ENCODE peak calls at places on chromosome 21, in four cellular contexts. R, E, A and F are unnamed samples.

GRCh38 chr21:45381865-45382697 is 22.9 kb upstream of the COL18A1 start:
- DNase-seq in A (no peak), E (no peak), R (no peak), F (no peak)

GRCh38 chr21:42583992-42584641 is 69.3 kb upstream of the PDE9A start:
- DNase-seq in R (no peak), E (no peak), A (no peak), F (no peak)

GRCh38 chr21:32519945-32520884 is 65.1 kb downstream of the TCP10L start:
- DNase-seq in R (no peak), A (no peak), E (no peak), F (no peak)

GRCh38 chr21:41333752-41334151 is 17.2 kb downstream of the FAM3B start:
- DNase-seq in R (no peak), A (no peak), E (no peak), F (no peak)

GRCh38 chr21:28975401-28975800 is 17.3 kb downstream of the LTN1 start:
- DNase-seq in R (no peak), A (peak), E (no peak), F (no peak)

GRCh38 chr21:45102391-45102932 is 28.1 kb downstream of the ADARB1 start:
- DNase-seq in A (peak), R (no peak), E (no peak), F (no peak)

GRCh38 chr21:18499761-18500376 is 96.3 kb upstream of the TMPRSS15 start:
- DNase-seq in A (peak), R (no peak), E (no peak), F (no peak)

GRCh38 chr21:28725396-28725795 is 267.3 kb downstream of the LTN1 start:
- DNase-seq in E (no peak), R (no peak), A (no peak), F (no peak)

GRCh38 chr21:45036630-45037029 is 37.8 kb upstream of the ADARB1 start:
- DNase-seq in E (no peak), R (no peak), A (no peak), F (no peak)

GRCh38 chr21:42198949-42199348 is 20.0 kb upstream of the ABCG1 start:
- DNase-seq in E (no peak), A (no peak), R (no peak), F (no peak)

GRCh38 chr21:18041012-18041411 is 203.6 kb upstream of the CHODL start:
- DNase-seq in E (no peak), R (no peak), A (peak), F (no peak)

GRCh38 chr21:39082656-39083376 is 100.4 kb downstream of the PSMG1 start:
- DNase-seq in A (no peak), E (no peak), R (no peak), F (no peak)

GRCh38 chr21:25934130-25934529 is 199.4 kb downstream of the GABPA start:
- DNase-seq in A (no peak), E (no peak), R (no peak), F (no peak)

GRCh38 chr21:29875873-29876272 is 63.9 kb downstream of the GRIK1 start:
- DNase-seq in R (no peak), E (no peak), A (no peak), F (no peak)

GRCh38 chr21:45363921-45364463 is 41.0 kb upstream of the COL18A1 start:
- DNase-seq in R (peak), E (peak), A (peak), F (peak)

GRCh38 chr21:45138199-45139002 is 64.0 kb downstream of the ADARB1 start:
- DNase-seq in R (peak), E (no peak), A (peak), F (no peak)

GRCh38 chr21:25489673-25490072 is 117.6 kb downstream of the MRPL39 start:
- DNase-seq in A (no peak), E (no peak), R (no peak), F (no peak)

GRCh38 chr21:31201144-31201543 is 142.9 kb downstream of the TIAM1 start:
- DNase-seq in A (no peak), R (no peak), E (no peak), F (no peak)

GRCh38 chr21:34201001-34201400 is 127.6 kb downstream of the MRPS6 start:
- DNase-seq in E (no peak), A (no peak), R (no peak), F (no peak)
- H3K4me3 ChIP-seq in E (no peak), A (no peak), R (no peak), F (no peak)

GRCh38 chr21:34583926-34584563 is 30.9 kb downstream of the RCAN1 start:
- DNase-seq in R (no peak), E (no peak), A (peak), F (no peak)

GRCh38 chr21:34580181-34580700 is 34.7 kb downstream of the RCAN1 start:
- DNase-seq in R (no peak), A (peak), E (no peak), F (no peak)

GRCh38 chr21:34579411-34579810 is 35.5 kb downstream of the RCAN1 start:
- DNase-seq in A (peak), R (no peak), E (no peak), F (peak)

GRCh38 chr21:34582506-34583150 is 32.3 kb downstream of the RCAN1 start:
- DNase-seq in R (no peak), A (peak), E (peak), F (no peak)
- TF ChIP-seq CTCF in R (no peak), A (peak), E (peak), F (peak)

GRCh38 chr21:16678479-16678878 is 834.4 kb upstream of the CXADR start:
- DNase-seq in E (no peak), A (no peak), R (no peak), F (no peak)
- H3K4me3 ChIP-seq in E (no peak), A (no peak), R (no peak), F (no peak)

GRCh38 chr21:37829447-37829846 is 86.8 kb downstream of the KCNJ6 start:
- DNase-seq in R (no peak), A (peak), E (no peak), F (no peak)
- TF ChIP-seq CTCF in R (no peak), A (no peak), E (no peak), F (no peak)

DNA sequence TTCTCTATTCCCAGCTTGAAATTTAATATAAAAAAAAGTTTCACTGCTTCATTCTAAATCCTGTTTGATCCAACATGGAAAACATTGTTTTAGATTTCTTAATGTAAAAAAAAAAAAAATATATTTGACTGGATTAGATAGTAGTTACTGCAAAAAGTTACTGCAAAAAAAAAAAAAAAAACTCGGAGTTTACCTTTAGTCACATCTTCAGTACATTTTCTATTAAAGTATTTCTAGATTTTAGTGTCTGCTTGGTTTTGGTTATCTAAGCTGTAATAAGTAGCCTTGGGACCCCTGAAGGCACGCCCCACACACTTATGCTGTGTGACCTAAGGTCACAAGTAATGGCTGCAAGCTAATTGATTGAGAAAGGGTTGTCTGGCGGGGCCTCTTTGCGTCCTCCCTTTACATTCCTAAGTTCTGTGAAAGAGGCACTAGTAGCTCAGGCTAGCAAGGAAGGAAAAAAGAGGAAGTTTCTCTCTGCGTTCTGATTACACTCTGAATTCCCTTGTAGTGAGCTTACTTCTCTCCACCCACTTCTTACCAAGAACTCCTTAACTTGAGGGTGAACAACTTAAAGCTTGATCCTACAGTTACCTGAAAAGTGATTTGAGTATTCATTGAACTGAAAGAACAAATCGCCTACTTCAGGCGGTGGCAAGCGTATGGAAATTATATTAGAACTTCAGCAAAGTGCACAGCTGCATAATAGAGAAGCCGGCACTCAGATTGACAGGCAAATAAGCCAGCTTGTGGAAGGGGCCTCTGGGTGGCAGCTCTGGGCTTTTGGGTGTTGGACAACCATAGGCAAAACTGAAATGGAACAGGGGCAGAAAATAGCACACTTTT is 464.2 kb downstream of the USP25 start:
- DNase-seq in E (peak), A (peak), R (peak), F (peak)
- H3K4me3 ChIP-seq in E (peak), A (peak), R (peak), F (peak)

DNA sequence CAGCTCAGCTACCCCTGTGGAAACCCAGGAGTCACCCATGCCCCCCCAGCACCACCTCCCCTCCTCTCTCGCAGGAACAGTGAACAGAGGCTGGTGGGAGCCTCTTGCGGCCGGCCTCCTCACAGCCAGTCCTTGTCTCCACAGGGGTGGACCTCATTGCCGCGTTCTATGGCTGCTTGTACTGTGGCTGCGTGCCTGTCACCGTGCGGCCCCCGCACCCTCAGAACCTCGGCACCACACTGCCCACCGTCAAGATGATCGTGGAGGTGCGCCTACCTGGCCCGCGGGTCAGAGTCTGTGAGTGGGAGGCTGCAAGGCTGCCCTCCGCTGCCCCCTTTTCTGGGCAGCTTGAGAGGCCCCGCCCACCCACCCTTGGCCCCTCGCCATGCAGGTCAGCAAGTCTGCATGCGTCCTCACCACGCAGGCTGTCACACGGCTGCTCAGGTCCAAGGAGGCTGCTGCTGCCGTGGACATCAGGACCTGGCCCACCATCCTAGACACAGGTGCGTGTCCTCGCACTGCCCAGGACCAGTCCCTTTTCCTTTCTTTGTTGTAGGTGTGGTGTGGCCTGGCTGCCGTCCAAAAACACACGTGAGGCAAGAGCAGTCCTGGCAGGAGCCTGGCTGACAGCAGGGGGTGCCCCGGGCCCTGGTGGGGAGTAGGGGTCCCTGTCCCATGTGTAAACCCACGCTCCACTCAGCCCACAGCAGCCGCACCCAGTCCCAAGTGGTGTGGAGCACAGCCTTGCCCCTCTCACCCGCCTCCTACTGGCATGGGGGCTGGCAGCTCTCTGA is 50.3 kb downstream of the S100B start:
- DNase-seq in E (no peak), R (no peak), A (no peak), F (no peak)
- TF ChIP-seq CTCF in E (no peak), R (no peak), A (no peak), F (no peak)

GRCh38 chr21:37371041-37371397 is 4.4 kb downstream of the DYRK1A start:
- DNase-seq in E (no peak), R (no peak), A (no peak), F (no peak)
- H3K4me3 ChIP-seq in E (no peak), R (no peak), A (no peak), F (no peak)